ENCODE peak calls at places on chromosomes 6 and 20, in six cellular contexts. Y is GM12865, M is AG04449, S is mucosa of descending colon, E is heart right ventricle, Q is uterus. O is an unnamed sample.

GRCh38 chr6:101085327-101085726 is 204.2 kb upstream of the ASCC3 start:
- DNase-seq in S (no peak), E (no peak), Y (no peak), Q (no peak), M (no peak), O (peak)

GRCh38 chr6:95186710-95187109 is 390.6 kb upstream of the MANEA start:
- DNase-seq in E (no peak), S (no peak), M (no peak), Q (no peak), Y (no peak), O (no peak)

GRCh38 chr6:139124887-139125672 is 9.8 kb upstream of the HECA start:
- DNase-seq in E (peak), Y (peak), Q (peak), S (peak), M (no peak), O (peak)

GRCh38 chr20:61044499-61044898 is 207.6 kb upstream of the CDH4 start:
- DNase-seq in M (no peak), E (no peak), S (no peak), Y (no peak), Q (no peak), O (no peak)

GRCh38 chr6:53986165-53986720 is 125.0 kb upstream of the MLIP start:
- DNase-seq in Y (peak), Q (no peak), M (no peak), S (no peak), E (peak), O (peak)

GRCh38 chr6:33248643-33248931 is 23.1 kb downstream of the VPS52 start:
- DNase-seq in S (no peak), Y (no peak), E (no peak), Q (no peak), M (no peak), O (peak)

GRCh38 chr6:131029661-131030297 is 33.3 kb downstream of the EPB41L2 start:
- DNase-seq in S (no peak), E (peak), Y (peak), M (no peak), Q (no peak), O (peak)

GRCh38 chr6:65633516-65633915 is 73.5 kb downstream of the EYS start:
- DNase-seq in Y (no peak), Q (no peak), M (no peak), E (no peak), S (no peak), O (no peak)

GRCh38 chr20:40757087-40757486 is 68.1 kb upstream of the MAFB start:
- DNase-seq in Y (peak), Q (no peak), M (no peak), E (no peak), S (no peak), O (no peak)

GRCh38 chr20:41865938-41866337 is 247.8 kb upstream of the CHD6 start:
- DNase-seq in Y (no peak), S (no peak), Q (no peak), M (no peak), E (no peak), O (no peak)

GRCh38 chr20:24651973-24652340 is 182.5 kb downstream of the SYNDIG1 start:
- DNase-seq in Y (no peak), S (no peak), Q (no peak), M (no peak), E (no peak), O (no peak)

GRCh38 chr6:100022847-100023246 is 28.8 kb upstream of the MCHR2 start:
- DNase-seq in M (no peak), E (no peak), Y (no peak), Q (no peak), S (no peak), O (no peak)

GRCh38 chr6:144055121-144055931 is 40.0 kb downstream of the SF3B5 start:
- DNase-seq in M (no peak), Q (no peak), Y (peak), S (no peak), E (no peak), O (no peak)

GRCh38 chr20:49687595-49688567 is 25.8 kb downstream of the B4GALT5 start:
- DNase-seq in Y (peak), E (no peak), Q (no peak), M (no peak), S (no peak), O (no peak)

GRCh38 chr6:20900396-20901160 is 366.3 kb downstream of the CDKAL1 start:
- DNase-seq in S (no peak), Q (no peak), Y (peak), M (no peak), E (no peak), O (no peak)

GRCh38 chr6:2738373-2738979 is 12.2 kb downstream of the MYLK4 start:
- DNase-seq in E (peak), Q (peak), S (no peak), Y (peak), M (no peak), O (peak)

GRCh38 chr20:53794529-53795115 is 201.0 kb upstream of the ZNF217 start:
- DNase-seq in M (no peak), S (no peak), Y (no peak), Q (no peak), E (no peak), O (no peak)

GRCh38 chr6:163951990-163952389 is 537.5 kb downstream of the QKI start:
- DNase-seq in S (no peak), M (no peak), E (no peak), Q (no peak), Y (no peak), O (no peak)

GRCh38 chr6:151141685-151142084 is 98.1 kb upstream of the AKAP12 start:
- DNase-seq in M (no peak), Q (no peak), Y (no peak), S (no peak), E (peak), O (peak)

GRCh38 chr6:75694406-75694805 is 54.6 kb upstream of the MYO6 start:
- DNase-seq in Y (no peak), Q (no peak), M (no peak), E (no peak), S (no peak), O (no peak)

DNA sequence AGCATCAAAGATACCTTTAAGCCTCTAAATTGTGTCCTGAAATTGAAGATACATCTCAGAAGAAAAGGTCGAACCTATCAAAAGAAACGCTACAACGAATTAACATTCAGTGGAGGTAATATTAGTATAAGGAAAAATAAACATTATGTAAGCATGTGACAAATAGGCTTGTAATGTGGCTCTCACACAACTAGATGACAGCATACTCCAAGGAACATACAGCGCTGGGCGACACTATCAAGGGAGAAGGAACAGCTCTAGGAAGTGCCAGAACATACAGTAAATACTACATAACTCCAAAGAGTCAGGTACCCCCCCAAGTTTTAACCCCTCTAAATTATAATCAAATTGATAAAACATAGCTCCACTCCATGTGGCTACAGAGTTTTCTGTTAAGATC is 103.5 kb downstream of the LAMP5 start:
- DNase-seq in E (no peak), S (no peak), M (no peak), Y (peak), Q (no peak), O (peak)
- TF ChIP-seq CTCF in E (no peak), S (no peak), M (no peak), Y (peak), Q (peak), O (peak)

GRCh38 chr6:25017932-25018581 is 82.3 kb upstream of the RIPOR2 start:
- DNase-seq in Y (peak), E (peak), S (no peak), Q (peak), M (no peak), O (peak)
- H3K4me3 ChIP-seq in Y (no peak), E (no peak), S (no peak), Q (no peak), M (no peak), O (no peak)

DNA sequence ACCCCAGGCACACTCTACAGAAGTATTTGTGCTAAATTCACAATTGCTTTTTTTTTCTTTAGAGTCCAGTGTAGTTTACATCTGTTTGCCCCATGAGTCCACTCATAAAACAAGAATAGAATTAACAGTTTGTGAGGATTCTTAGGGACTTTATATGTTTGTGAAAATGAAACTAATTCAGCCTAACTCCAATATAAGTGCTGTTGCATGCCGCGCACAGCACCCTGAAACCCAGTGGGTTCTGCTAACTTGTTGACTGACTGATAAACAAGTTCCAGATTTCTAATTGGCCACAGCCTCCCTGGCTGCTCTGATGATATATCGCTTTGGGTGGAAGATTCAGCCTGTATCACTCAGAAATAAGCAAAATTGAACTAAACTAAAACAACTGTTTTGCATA is 561.4 kb downstream of the PKHD1 start:
- DNase-seq in Y (no peak), M (no peak), S (no peak), E (no peak), Q (no peak), O (no peak)
- TF ChIP-seq CTCF in Y (no peak), M (no peak), S (no peak), E (no peak), Q (no peak), O (no peak)

GRCh38 chr6:113629940-113630339 is 227.2 kb upstream of the MARCKS start:
- DNase-seq in E (peak), S (no peak), Y (peak), Q (no peak), M (no peak), O (no peak)

GRCh38 chr6:113630365-113630737 is 226.8 kb upstream of the MARCKS start:
- DNase-seq in Y (peak), S (no peak), Q (no peak), M (peak), E (no peak), O (peak)

GRCh38 chr6:113632220-113632864 is 224.8 kb upstream of the MARCKS start:
- DNase-seq in Q (no peak), E (peak), S (no peak), M (peak), Y (peak), O (peak)

GRCh38 chr6:113631616-113632015 is 225.5 kb upstream of the MARCKS start:
- DNase-seq in E (no peak), S (no peak), Q (no peak), M (no peak), Y (peak), O (no peak)

GRCh38 chr6:113630738-113631535 is 226.2 kb upstream of the MARCKS start:
- DNase-seq in Q (no peak), E (peak), S (peak), Y (peak), M (peak), O (peak)
- H3K4me3 ChIP-seq in Q (no peak), E (no peak), S (no peak), Y (peak), M (no peak), O (no peak)

O was measured in fibroblast of villous mesenchyme.